ENCODE peak calls at places on chromosomes 13 and 19, in nine cellular contexts. S is neural progenitor cell; Z is tibial artery; G is MM.1S; I is brain microvascular endothelial cell; T is heart left ventricle; W is CD8-positive, alpha-beta T cell; Y is A549; J is esophagus squamous epithelium. U is an unnamed sample.

GRCh38 chr13:41648314-41648935 is 191.1 kb downstream of the RGCC start:
- DNase-seq in S (no peak), Z (no peak), G (no peak), I (no peak), T (no peak), W (no peak), Y (peak; percentile 20), J (no peak), U (no peak)

GRCh38 chr19:13143135-13143534 is 7.0 kb downstream of the STX10 start:
- DNase-seq in S (no peak), Z (no peak), G (no peak), I (peak; percentile 88), T (no peak), W (no peak), Y (no peak), J (no peak), U (no peak)

GRCh38 chr13:78524936-78525335 is 78.4 kb downstream of the POU4F1 start:
- DNase-seq in S (no peak), Z (no peak), G (no peak), I (no peak), T (no peak), W (no peak), Y (no peak), J (no peak), U (no peak)

GRCh38 chr13:112733112-112733511 is 43.3 kb downstream of the ATP11A start:
- DNase-seq in S (peak; percentile 42), Z (no peak), G (no peak), I (no peak), T (no peak), W (no peak), Y (no peak), J (no peak), U (no peak)

GRCh38 chr19:35260694-35261304 is 8.0 kb upstream of the USF2 start:
- DNase-seq in S (no peak), Z (peak; percentile 58), G (no peak), I (no peak), T (no peak), W (no peak), Y (no peak), J (no peak), U (no peak)

GRCh38 chr19:23817519-23817918 is 58.8 kb upstream of the ZNF681 start:
- DNase-seq in S (peak; percentile 25), Z (no peak), G (peak; percentile 73), I (peak; percentile 5), T (no peak), W (no peak), Y (no peak), J (no peak), U (peak; percentile 30)

GRCh38 chr13:112965573-112966115 is 3.4 kb upstream of the MCF2L start:
- DNase-seq in S (no peak), Z (peak; percentile 37), G (no peak), I (no peak), T (no peak), W (no peak), Y (no peak), J (no peak), U (peak; percentile 27)

GRCh38 chr19:49042177-49042576 is 1.5 kb upstream of the CGB5 start:
- DNase-seq in S (no peak), Z (no peak), G (no peak), I (peak; percentile 47), T (no peak), W (no peak), Y (no peak), J (no peak), U (no peak)

GRCh38 chr13:72304121-72304745 is 423.2 kb downstream of the MZT1 start:
- DNase-seq in S (no peak), Z (no peak), G (no peak), I (no peak), T (no peak), W (no peak), Y (no peak), J (no peak), U (no peak)

GRCh38 chr19:6887326-6887725 is at the start of gene ADGRE1:
- DNase-seq in S (no peak), Z (no peak), G (no peak), I (no peak), T (no peak), W (no peak), Y (no peak), J (no peak), U (no peak)

GRCh38 chr19:8484331-8484894 is 18.0 kb downstream of the PRAM1 start:
- DNase-seq in S (no peak), Z (peak; percentile 78), G (no peak), I (no peak), T (no peak), W (no peak), Y (no peak), J (no peak), U (no peak)

GRCh38 chr13:30125422-30126073 is 181.8 kb downstream of the KATNAL1 start:
- DNase-seq in S (no peak), Z (no peak), G (no peak), I (peak; percentile 74), T (no peak), W (no peak), Y (peak; percentile 31), J (no peak), U (no peak)

GRCh38 chr19:1568320-1569019 is at the start of gene MEX3D:
- DNase-seq in S (peak; percentile 90), Z (peak; percentile 81), G (peak; percentile 90), I (peak; percentile 9), T (peak; percentile 79), W (peak; percentile 54), Y (peak; percentile 62), J (no peak), U (peak; percentile 76)

GRCh38 chr19:611506-611869 is 21.8 kb downstream of the HCN2 start:
- DNase-seq in S (no peak), Z (no peak), G (no peak), I (peak; percentile 98), T (no peak), W (no peak), Y (no peak), J (no peak), U (no peak)

DNA sequence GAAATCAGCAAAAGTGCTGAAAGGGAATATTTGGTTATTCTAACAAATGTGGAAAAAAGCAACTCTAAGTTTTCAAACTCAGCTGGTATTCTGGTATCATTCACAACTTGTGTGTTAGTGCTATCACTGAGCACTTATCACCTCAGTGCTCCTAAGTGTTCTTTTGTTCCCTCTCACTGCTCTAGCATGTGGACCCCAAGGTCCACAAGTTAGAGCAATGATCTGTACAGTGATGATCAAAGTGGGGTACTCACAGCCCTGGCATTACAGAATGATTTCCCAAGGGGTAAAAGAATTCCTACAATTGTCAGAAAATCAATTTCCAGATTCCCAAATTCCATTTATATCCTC is 575.0 kb downstream of the DIAPH3 start:
- DNase-seq in S (peak; percentile 18), Z (no peak), G (no peak), I (no peak), T (no peak), W (no peak), Y (no peak), J (no peak), U (no peak)
- H3K4me3 ChIP-seq in S (peak overlapping the region; percentile 7), Z (no peak overlapping the region), G (no peak overlapping the region), I (no peak overlapping the region), T (no peak overlapping the region), W (no peak overlapping the region), Y (no peak overlapping the region), J (no peak overlapping the region), U (no peak overlapping the region)

DNA sequence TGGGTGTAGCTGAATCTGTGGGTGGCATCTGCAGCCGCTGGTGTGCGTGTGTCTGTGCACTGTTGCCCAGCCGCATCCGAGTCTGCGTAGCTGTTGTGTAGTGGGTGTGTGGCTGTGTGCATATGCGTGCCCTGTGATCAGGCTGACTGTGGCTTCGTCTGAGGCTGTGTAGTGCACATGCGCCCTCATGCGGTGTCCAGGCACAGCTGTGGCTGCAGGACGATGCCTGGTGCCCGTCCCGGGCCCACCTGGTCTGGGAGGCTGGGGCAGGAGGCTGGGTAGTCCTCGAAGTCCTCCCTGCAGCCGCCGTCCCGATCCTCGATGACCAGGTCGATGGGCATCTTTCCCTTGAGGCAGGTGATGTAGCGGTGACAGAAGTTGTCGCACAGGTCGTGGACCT is 4.9 kb downstream of the MEIS3 start:
- DNase-seq in S (peak; percentile 39), Z (no peak), G (peak; percentile 32), I (no peak), T (no peak), W (no peak), Y (no peak), J (no peak), U (peak; percentile 41)
- TF ChIP-seq CTCF in S (peak; percentile 32), Z (no peak), G (peak; percentile 31), I (no peak), T (no peak), W (no peak), Y (peak; percentile 52), J (no peak), U (peak; percentile 40)

GRCh38 chr13:33869005-33869404 is 51.1 kb downstream of the RFC3 start:
- DNase-seq in S (no peak), Z (no peak), G (no peak), I (no peak), T (no peak), W (no peak), Y (no peak), J (no peak), U (no peak)

GRCh38 chr13:33868343-33868994 is 50.5 kb downstream of the RFC3 start:
- DNase-seq in S (no peak), Z (no peak), G (no peak), I (no peak), T (no peak), W (no peak), Y (no peak), J (no peak), U (no peak)

GRCh38 chr13:33872005-33872351 is 54.0 kb downstream of the RFC3 start:
- DNase-seq in S (no peak), Z (no peak), G (no peak), I (no peak), T (no peak), W (no peak), Y (no peak), J (no peak), U (no peak)

GRCh38 chr13:33871207-33872004 is 53.5 kb downstream of the RFC3 start:
- DNase-seq in S (no peak), Z (no peak), G (no peak), I (no peak), T (no peak), W (no peak), Y (no peak), J (no peak), U (no peak)

DNA sequence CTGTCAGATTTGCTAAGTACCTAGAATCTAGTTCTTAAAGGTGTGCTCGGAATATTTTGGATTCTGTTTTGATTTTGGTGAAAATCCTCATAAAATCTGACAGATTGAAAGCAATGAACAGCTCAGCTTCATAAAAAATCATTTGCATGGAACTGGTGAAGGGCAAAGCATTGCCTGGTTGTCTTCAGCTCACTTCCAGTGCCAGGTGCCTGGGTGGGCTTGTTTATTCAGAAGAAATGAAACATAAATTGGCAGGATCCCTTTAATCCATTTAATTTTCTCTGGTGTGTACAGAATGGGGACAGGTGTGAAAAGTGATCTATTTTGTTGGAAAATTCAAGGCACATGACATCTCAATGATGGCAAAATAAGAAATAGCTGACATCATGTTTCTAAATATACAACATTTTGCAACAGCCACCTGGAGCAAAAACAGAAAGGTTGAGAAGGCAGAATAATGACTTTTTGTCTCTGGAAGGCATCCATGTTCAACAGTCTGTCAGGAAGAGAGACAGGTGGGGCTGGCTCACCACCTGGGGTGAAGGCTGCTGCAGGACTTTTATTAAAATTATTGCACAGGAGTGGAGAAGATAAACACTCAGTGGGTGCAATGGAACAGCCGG is 52.2 kb downstream of the RFC3 start:
- DNase-seq in S (no peak), Z (no peak), G (no peak), I (no peak), T (no peak), W (no peak), Y (no peak), J (no peak), U (no peak)
- H3K27ac ChIP-seq in S (no peak overlapping the region), Z (no peak overlapping the region), G (no peak overlapping the region), I (no peak overlapping the region), T (no peak overlapping the region), W (no peak overlapping the region), Y (no peak overlapping the region), J (no peak overlapping the region), U (no peak overlapping the region)

GRCh38 chr13:114334305-114335053 is 20.2 kb downstream of the CHAMP1 start:
- DNase-seq in S (no peak), Z (no peak), G (peak; percentile 44), I (no peak), T (no peak), W (no peak), Y (no peak), J (no peak), U (no peak)
- H3K4me3 ChIP-seq in S (no peak overlapping the region), Z (no peak overlapping the region), G (peak overlapping the region; percentile 43), I (no peak overlapping the region), T (no peak overlapping the region), W (no peak overlapping the region), Y (no peak overlapping the region), J (no peak overlapping the region), U (no peak overlapping the region)

U was measured in dorsolateral prefrontal cortex.